ENCODE peak calls at places on chromosomes 6 and 20, in five cellular contexts. E, K, T, M and F are unnamed samples.

GRCh38 chr6:161128680-161129196 is 137.2 kb downstream of the MAP3K4 start:
- DNase-seq in E (no peak), K (no peak), T (no peak), M (no peak), F (no peak)

GRCh38 chr6:74757788-74758187 is 448.1 kb downstream of the COL12A1 start:
- DNase-seq in E (no peak), K (no peak), T (no peak), M (no peak), F (no peak)

GRCh38 chr6:36266913-36267644 is 2.8 kb upstream of the PNPLA1 start:
- DNase-seq in E (no peak), K (no peak), T (no peak), M (no peak), F (no peak)

GRCh38 chr6:170405311-170405975 is 98.9 kb downstream of the FAM120B start:
- DNase-seq in E (no peak), K (no peak), T (no peak), M (no peak), F (no peak)

GRCh38 chr6:153852481-153852880 is 186.6 kb upstream of the OPRM1 start:
- DNase-seq in E (no peak), K (no peak), T (no peak), M (no peak), F (no peak)

GRCh38 chr6:47278545-47278944 is 31.2 kb downstream of the TNFRSF21 start:
- DNase-seq in E (no peak), K (no peak), T (peak), M (no peak), F (no peak)

GRCh38 chr20:32487381-32487780 is 97.8 kb downstream of the NOL4L start:
- DNase-seq in E (no peak), K (no peak), T (no peak), M (no peak), F (no peak)

GRCh38 chr6:76439811-76440210 is 367.3 kb upstream of the IMPG1 start:
- DNase-seq in E (no peak), K (no peak), T (no peak), M (no peak), F (no peak)

GRCh38 chr6:84709121-84709520 is 55.3 kb downstream of the TBX18 start:
- DNase-seq in E (no peak), K (no peak), T (no peak), M (no peak), F (no peak)

GRCh38 chr6:121222656-121223055 is 111.6 kb downstream of the TBC1D32 start:
- DNase-seq in E (no peak), K (no peak), T (no peak), M (no peak), F (no peak)

GRCh38 chr6:136790411-136791295 is 1.6 kb downstream of the MAP3K5 start:
- DNase-seq in E (no peak), K (no peak), T (no peak), M (no peak), F (no peak)

GRCh38 chr6:101458341-101458740 is 64.8 kb downstream of the GRIK2 start:
- DNase-seq in E (no peak), K (no peak), T (no peak), M (no peak), F (no peak)

GRCh38 chr6:27092316-27092692 is 155.2 kb upstream of the PRSS16 start:
- DNase-seq in E (no peak), K (no peak), T (no peak), M (no peak), F (no peak)

GRCh38 chr6:27095914-27096313 is 151.6 kb upstream of the PRSS16 start:
- DNase-seq in E (no peak), K (no peak), T (no peak), M (no peak), F (no peak)

GRCh38 chr6:27096834-27097511 is 150.5 kb upstream of the PRSS16 start:
- DNase-seq in E (peak), K (peak), T (no peak), M (no peak), F (peak)

GRCh38 chr6:27088068-27088467 is 159.4 kb upstream of the PRSS16 start:
- DNase-seq in E (no peak), K (no peak), T (no peak), M (no peak), F (no peak)

GRCh38 chr6:27091661-27092315 is 155.7 kb upstream of the PRSS16 start:
- DNase-seq in E (peak), K (peak), T (peak), M (peak), F (peak)
- TF ChIP-seq SUZ12 in E (no peak), K (no peak), T (no peak), M (no peak), F (no peak)

GRCh38 chr6:125477849-125478248 is 176.1 kb upstream of the HDDC2 start:
- DNase-seq in E (no peak), K (no peak), T (no peak), M (no peak), F (no peak)

GRCh38 chr6:125471703-125472102 is 169.9 kb upstream of the HDDC2 start:
- DNase-seq in E (no peak), K (no peak), T (no peak), M (no peak), F (no peak)

GRCh38 chr6:125477141-125477540 is 175.4 kb upstream of the HDDC2 start:
- DNase-seq in E (no peak), K (no peak), T (no peak), M (no peak), F (no peak)

GRCh38 chr6:125469915-125470314 is 168.1 kb upstream of the HDDC2 start:
- DNase-seq in E (no peak), K (no peak), T (no peak), M (no peak), F (no peak)

DNA sequence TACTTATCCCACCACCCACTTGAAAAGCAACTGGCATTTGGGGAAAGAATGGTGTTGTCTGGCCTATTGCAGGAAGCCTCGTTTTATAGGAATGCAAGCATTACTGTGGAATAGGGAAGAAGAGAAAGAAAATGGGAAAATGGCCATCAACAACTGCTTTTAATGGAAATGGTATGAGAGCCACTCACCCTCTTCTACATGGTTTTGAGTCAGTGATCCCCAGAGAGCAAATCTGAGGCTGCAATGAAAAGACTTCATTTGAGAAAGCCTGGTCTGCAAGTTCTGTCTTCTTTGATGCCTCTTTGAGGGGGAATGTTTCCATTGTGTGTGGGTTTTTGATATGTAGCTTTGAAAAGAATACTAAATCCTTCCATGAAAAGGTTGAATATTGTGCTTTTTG is 172.3 kb upstream of the HDDC2 start:
- DNase-seq in E (no peak), K (no peak), T (no peak), M (no peak), F (no peak)
- TF ChIP-seq SUZ12 in E (no peak), K (no peak), T (no peak), M (no peak), F (no peak)

GRCh38 chr6:147138841-147139240 is 65.4 kb upstream of the STXBP5 start:
- DNase-seq in E (no peak), K (no peak), T (no peak), M (no peak), F (no peak)
- TF ChIP-seq SUZ12 in E (no peak), K (no peak), T (no peak), M (no peak), F (no peak)

DNA sequence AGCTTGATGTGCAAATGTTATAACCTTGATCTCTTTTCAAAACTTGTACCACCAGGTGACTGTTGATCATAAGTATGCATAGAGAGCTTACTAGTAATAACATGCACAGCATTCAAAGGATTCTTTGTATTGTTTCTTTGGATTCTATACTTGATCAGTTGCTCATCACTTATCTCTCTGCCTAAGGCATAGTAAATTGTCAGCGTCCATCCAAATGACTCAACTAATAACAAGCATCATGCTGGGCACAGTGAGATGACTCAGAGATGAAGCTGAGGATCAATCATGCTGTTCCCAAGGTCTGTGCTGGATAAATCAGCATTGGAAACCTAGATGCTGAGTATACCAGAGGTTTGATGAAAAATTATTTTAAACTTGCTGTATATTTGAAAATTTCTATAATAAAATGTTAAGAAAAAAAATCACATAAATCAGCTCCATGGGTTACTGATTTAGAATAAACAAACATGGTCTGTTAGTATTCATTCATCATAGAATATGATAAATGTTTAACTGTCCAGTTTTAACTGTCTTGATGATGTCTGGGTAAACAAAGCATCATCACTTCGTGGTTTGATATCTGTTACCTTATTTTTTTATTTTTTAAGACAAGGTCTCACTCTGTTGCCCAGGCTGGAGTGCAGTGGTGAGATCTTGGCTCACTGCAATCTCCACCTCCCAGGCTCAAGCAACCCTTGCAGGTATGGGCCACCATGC is 45.6 kb upstream of the SGK1 start:
- DNase-seq in E (no peak), K (no peak), T (no peak), M (no peak), F (no peak)
- TF ChIP-seq SUZ12 in E (no peak), K (no peak), T (no peak), M (no peak), F (no peak)

GRCh38 chr6:31532644-31533454 is 4.1 kb downstream of the MCCD1 start:
- DNase-seq in E (no peak), K (no peak), T (no peak), M (no peak), F (no peak)

GRCh38 chr6:31531162-31531561 is 2.4 kb downstream of the MCCD1 start:
- DNase-seq in E (no peak), K (no peak), T (no peak), M (no peak), F (no peak)

GRCh38 chr6:31530659-31531058 is 1.9 kb downstream of the MCCD1 start:
- DNase-seq in E (no peak), K (no peak), T (no peak), M (no peak), F (no peak)

GRCh38 chr6:31533455-31533841 is 4.7 kb downstream of the MCCD1 start:
- DNase-seq in E (no peak), K (no peak), T (no peak), M (no peak), F (no peak)

DNA sequence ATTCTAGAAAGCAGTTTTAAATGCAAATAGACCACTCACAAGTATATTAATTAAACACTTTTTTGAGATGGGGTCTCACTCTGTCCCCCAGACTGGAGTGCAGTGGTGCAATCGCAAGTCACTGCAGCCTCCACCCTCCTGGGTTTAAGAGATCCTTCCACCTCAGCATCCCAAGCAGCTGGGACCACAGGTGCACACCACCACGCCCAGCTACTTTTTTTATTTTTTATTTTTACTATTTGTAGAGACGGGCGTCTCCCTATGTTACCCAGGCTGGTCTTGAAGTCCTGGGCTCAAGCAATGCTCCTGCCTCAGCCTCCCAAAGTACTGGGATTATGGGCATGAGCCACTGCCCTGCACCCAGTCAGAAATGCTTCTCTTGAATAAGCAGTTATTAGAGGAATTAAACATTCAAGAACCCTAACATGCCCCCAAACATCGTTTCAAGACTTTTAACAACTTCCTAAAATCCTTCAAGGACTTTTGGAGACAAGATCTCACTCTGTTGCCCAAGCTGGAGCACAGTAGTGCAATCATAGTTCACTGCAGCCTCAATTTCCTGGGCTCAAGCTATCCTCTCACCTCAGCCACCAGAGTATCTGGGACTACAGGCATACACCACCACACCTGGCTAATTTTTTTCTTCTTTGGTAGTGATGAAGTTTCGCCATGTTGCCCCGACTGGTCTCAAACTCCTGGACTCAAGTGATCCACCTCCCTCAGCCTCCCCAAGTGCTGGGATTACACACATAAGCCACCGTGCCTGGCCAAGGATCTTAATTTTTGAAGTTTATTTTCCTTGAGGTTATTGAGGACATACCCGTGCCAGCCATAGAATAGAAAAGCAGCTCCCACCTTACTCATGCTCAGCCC is 3.2 kb downstream of the MCCD1 start:
- DNase-seq in E (no peak), K (no peak), T (no peak), M (no peak), F (no peak)
- TF ChIP-seq SUZ12 in E (no peak), K (no peak), T (no peak), M (no peak), F (no peak)

GRCh38 chr20:5928063-5928462 is 22.3 kb downstream of the TRMT6 start:
- DNase-seq in E (no peak), K (no peak), T (no peak), M (no peak), F (no peak)

GRCh38 chr20:5931411-5931810 is 18.9 kb downstream of the TRMT6 start:
- DNase-seq in E (no peak), K (no peak), T (no peak), M (no peak), F (no peak)

GRCh38 chr20:5933802-5934436 is 16.4 kb downstream of the TRMT6 start:
- DNase-seq in E (peak), K (no peak), T (peak), M (peak), F (no peak)

GRCh38 chr20:5932796-5933195 is 17.5 kb downstream of the TRMT6 start:
- DNase-seq in E (no peak), K (no peak), T (no peak), M (no peak), F (no peak)

GRCh38 chr20:5928831-5929715 is 21.3 kb downstream of the TRMT6 start:
- DNase-seq in E (no peak), K (no peak), T (no peak), M (no peak), F (no peak)
- TF ChIP-seq SUZ12 in E (no peak), K (no peak), T (no peak), M (no peak), F (no peak)